ENCODE peak calls at places on chromosome 9, in nine cellular contexts. One of them, this sample, is unnamed. For H3K4me1, the result is how much of the 10 kb centered on the place peaks cover.

GRCh38 chr9:34337404-34337803 is 8.0 kb downstream of the NUDT2 start:
- DNase-seq in ovary: no peak
- DNase-seq in psoas muscle: no peak
- DNase-seq in PC-3: peak
- DNase-seq in right cardiac atrium: no peak
- DNase-seq in cardiac muscle cell: no peak
- DNase-seq in H1: no peak
- DNase-seq in PC-9: no peak
- DNase-seq in astrocyte: no peak
- DNase-seq in this sample: no peak

GRCh38 chr9:1916676-1917075 is 98.5 kb upstream of the SMARCA2 start:
- DNase-seq in ovary: no peak
- DNase-seq in psoas muscle: no peak
- DNase-seq in PC-3: no peak
- DNase-seq in right cardiac atrium: no peak
- DNase-seq in cardiac muscle cell: no peak
- DNase-seq in H1: no peak
- DNase-seq in PC-9: no peak
- DNase-seq in astrocyte: no peak
- DNase-seq in this sample: no peak

GRCh38 chr9:9961487-9961886 is 651.3 kb downstream of the PTPRD start:
- DNase-seq in ovary: no peak
- DNase-seq in psoas muscle: no peak
- DNase-seq in PC-3: no peak
- DNase-seq in right cardiac atrium: no peak
- DNase-seq in cardiac muscle cell: no peak
- DNase-seq in H1: no peak
- DNase-seq in PC-9: no peak
- DNase-seq in astrocyte: no peak
- DNase-seq in this sample: no peak

GRCh38 chr9:133558191-133559126 is 24.0 kb downstream of the ADAMTSL2 start:
- DNase-seq in ovary: no peak
- DNase-seq in psoas muscle: no peak
- DNase-seq in PC-3: peak
- DNase-seq in right cardiac atrium: peak
- DNase-seq in cardiac muscle cell: peak
- DNase-seq in H1: no peak
- DNase-seq in PC-9: no peak
- DNase-seq in astrocyte: peak
- DNase-seq in this sample: no peak

GRCh38 chr9:84404095-84404686 is 63.6 kb upstream of the SLC28A3 start:
- DNase-seq in ovary: no peak
- DNase-seq in psoas muscle: no peak
- DNase-seq in PC-3: peak
- DNase-seq in right cardiac atrium: no peak
- DNase-seq in cardiac muscle cell: peak
- DNase-seq in H1: no peak
- DNase-seq in PC-9: no peak
- DNase-seq in astrocyte: no peak
- DNase-seq in this sample: no peak

GRCh38 chr9:96661711-96662110 is 6.6 kb upstream of the PRXL2C start:
- DNase-seq in ovary: no peak
- DNase-seq in psoas muscle: no peak
- DNase-seq in PC-3: no peak
- DNase-seq in right cardiac atrium: no peak
- DNase-seq in cardiac muscle cell: peak
- DNase-seq in H1: no peak
- DNase-seq in PC-9: no peak
- DNase-seq in astrocyte: peak
- DNase-seq in this sample: no peak

GRCh38 chr9:22105005-22105722 is 96.1 kb upstream of the CDKN2B start:
- DNase-seq in ovary: no peak
- DNase-seq in psoas muscle: no peak
- DNase-seq in PC-3: no peak
- DNase-seq in right cardiac atrium: no peak
- DNase-seq in cardiac muscle cell: no peak
- DNase-seq in H1: no peak
- DNase-seq in PC-9: no peak
- DNase-seq in astrocyte: no peak
- DNase-seq in this sample: no peak

GRCh38 chr9:38179965-38180364 is 110.9 kb upstream of the SHB start:
- DNase-seq in ovary: no peak
- DNase-seq in psoas muscle: no peak
- DNase-seq in PC-3: no peak
- DNase-seq in right cardiac atrium: no peak
- DNase-seq in cardiac muscle cell: no peak
- DNase-seq in H1: no peak
- DNase-seq in PC-9: no peak
- DNase-seq in astrocyte: no peak
- DNase-seq in this sample: no peak

GRCh38 chr9:1766042-1766441 is 249.1 kb upstream of the SMARCA2 start:
- DNase-seq in ovary: no peak
- DNase-seq in psoas muscle: no peak
- DNase-seq in PC-3: no peak
- DNase-seq in right cardiac atrium: no peak
- DNase-seq in cardiac muscle cell: no peak
- DNase-seq in H1: no peak
- DNase-seq in PC-9: no peak
- DNase-seq in astrocyte: no peak
- DNase-seq in this sample: no peak

GRCh38 chr9:5608298-5609254 is 20.3 kb upstream of the RIC1 start:
- DNase-seq in ovary: no peak
- DNase-seq in psoas muscle: no peak
- DNase-seq in PC-3: no peak
- DNase-seq in right cardiac atrium: no peak
- DNase-seq in cardiac muscle cell: no peak
- DNase-seq in H1: no peak
- DNase-seq in PC-9: no peak
- DNase-seq in astrocyte: no peak
- DNase-seq in this sample: no peak

GRCh38 chr9:34430843-34431437 is 27.4 kb downstream of the FAM219A start:
- DNase-seq in ovary: peak
- DNase-seq in psoas muscle: peak
- DNase-seq in PC-3: peak
- DNase-seq in right cardiac atrium: peak
- DNase-seq in cardiac muscle cell: peak
- DNase-seq in H1: peak
- DNase-seq in PC-9: peak
- DNase-seq in astrocyte: peak
- DNase-seq in this sample: peak

GRCh38 chr9:98117984-98118639 is 910 bp downstream of the TRIM14 start:
- DNase-seq in ovary: no peak
- DNase-seq in psoas muscle: no peak
- DNase-seq in PC-3: peak
- DNase-seq in right cardiac atrium: no peak
- DNase-seq in cardiac muscle cell: no peak
- DNase-seq in H1: no peak
- DNase-seq in PC-9: peak
- DNase-seq in astrocyte: no peak
- DNase-seq in this sample: no peak

GRCh38 chr9:81974764-81975163 is 13.8 kb upstream of the SPATA31D1 start:
- DNase-seq in ovary: no peak
- DNase-seq in psoas muscle: no peak
- DNase-seq in PC-3: no peak
- DNase-seq in right cardiac atrium: no peak
- DNase-seq in cardiac muscle cell: no peak
- DNase-seq in H1: no peak
- DNase-seq in PC-9: no peak
- DNase-seq in astrocyte: no peak
- DNase-seq in this sample: no peak

DNA sequence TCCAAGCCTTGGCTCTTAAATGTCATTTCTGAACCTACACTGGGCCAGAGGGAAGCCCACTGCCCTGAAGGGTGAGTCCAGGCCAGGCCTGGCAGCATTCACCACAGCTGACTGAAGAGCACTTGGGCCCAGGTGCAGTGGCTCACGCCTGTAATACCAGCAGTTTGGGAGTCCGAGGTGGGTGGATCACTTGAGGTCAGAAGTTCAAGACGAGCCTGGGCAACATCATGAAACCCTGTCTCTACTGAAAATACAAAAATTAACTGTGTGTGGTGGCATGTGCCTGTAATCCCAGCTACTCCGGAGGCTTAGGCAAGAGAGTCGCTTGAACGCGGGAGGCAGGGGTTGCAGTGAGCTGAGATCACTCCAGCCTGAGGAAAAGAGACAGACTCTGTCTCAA is 5.1 kb downstream of the CCIN start:
- DNase-seq in ovary: no peak
- DNase-seq in psoas muscle: no peak
- DNase-seq in PC-3: no peak
- DNase-seq in right cardiac atrium: no peak
- DNase-seq in cardiac muscle cell: no peak
- DNase-seq in H1: no peak
- DNase-seq in PC-9: no peak
- DNase-seq in astrocyte: no peak
- DNase-seq in this sample: no peak
- H3K27ac ChIP-seq in ovary: no peak
- H3K27ac ChIP-seq in psoas muscle: no peak
- H3K27ac ChIP-seq in PC-3: no peak
- H3K27ac ChIP-seq in right cardiac atrium: no peak
- H3K27ac ChIP-seq in cardiac muscle cell: no peak
- H3K27ac ChIP-seq in H1: no peak
- H3K27ac ChIP-seq in PC-9: no peak
- H3K27ac ChIP-seq in astrocyte: no peak
- H3K27ac ChIP-seq in this sample: no peak

GRCh38 chr9:113579270-113580040 is 115.9 kb downstream of the RGS3 start:
- DNase-seq in ovary: no peak
- DNase-seq in psoas muscle: no peak
- DNase-seq in PC-3: no peak
- DNase-seq in right cardiac atrium: peak
- DNase-seq in cardiac muscle cell: no peak
- DNase-seq in H1: no peak
- DNase-seq in PC-9: peak
- DNase-seq in astrocyte: no peak
- DNase-seq in this sample: no peak

GRCh38 chr9:113577525-113578261 is 114.2 kb downstream of the RGS3 start:
- DNase-seq in ovary: no peak
- DNase-seq in psoas muscle: no peak
- DNase-seq in PC-3: peak
- DNase-seq in right cardiac atrium: peak
- DNase-seq in cardiac muscle cell: no peak
- DNase-seq in H1: no peak
- DNase-seq in PC-9: peak
- DNase-seq in astrocyte: peak
- DNase-seq in this sample: no peak

GRCh38 chr9:113578279-113578865 is 114.8 kb downstream of the RGS3 start:
- DNase-seq in ovary: no peak
- DNase-seq in psoas muscle: no peak
- DNase-seq in PC-3: no peak
- DNase-seq in right cardiac atrium: peak
- DNase-seq in cardiac muscle cell: no peak
- DNase-seq in H1: no peak
- DNase-seq in PC-9: no peak
- DNase-seq in astrocyte: peak
- DNase-seq in this sample: no peak

GRCh38 chr9:113580041-113580953 is 116.8 kb downstream of the RGS3 start:
- DNase-seq in ovary: no peak
- DNase-seq in psoas muscle: peak
- DNase-seq in PC-3: peak
- DNase-seq in right cardiac atrium: peak
- DNase-seq in cardiac muscle cell: no peak
- DNase-seq in H1: no peak
- DNase-seq in PC-9: peak
- DNase-seq in astrocyte: no peak
- DNase-seq in this sample: no peak

DNA sequence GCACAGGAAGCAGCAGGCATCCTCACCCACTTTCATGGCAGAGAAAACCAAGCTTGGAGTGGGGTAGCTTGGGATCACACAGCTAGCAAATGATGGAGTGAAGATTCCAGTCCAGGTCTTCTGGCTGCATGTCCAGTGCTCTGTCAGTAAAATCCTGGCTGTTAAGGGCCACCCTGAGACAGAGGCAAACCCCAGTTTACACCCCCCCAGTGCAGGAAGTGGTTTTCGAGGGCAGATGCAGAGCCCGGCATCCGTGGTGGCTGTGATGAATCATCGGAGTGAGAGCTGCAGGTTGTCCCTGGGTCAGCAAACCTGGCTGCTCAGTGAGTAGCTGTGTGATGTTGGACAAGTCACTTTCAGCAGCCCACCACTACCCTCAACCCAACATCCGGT is 115.3 kb downstream of the RGS3 start:
- DNase-seq in ovary: no peak
- DNase-seq in psoas muscle: no peak
- DNase-seq in PC-3: peak
- DNase-seq in right cardiac atrium: no peak
- DNase-seq in cardiac muscle cell: no peak
- DNase-seq in H1: no peak
- DNase-seq in PC-9: peak
- DNase-seq in astrocyte: peak
- DNase-seq in this sample: no peak
- H3K4me1 ChIP-seq in ovary: under half
- H3K4me1 ChIP-seq in psoas muscle: half or more
- H3K4me1 ChIP-seq in PC-3: half or more
- H3K4me1 ChIP-seq in right cardiac atrium: under half
- H3K4me1 ChIP-seq in cardiac muscle cell: under half
- H3K4me1 ChIP-seq in H1: under half
- H3K4me1 ChIP-seq in PC-9: half or more
- H3K4me1 ChIP-seq in astrocyte: half or more
- H3K4me1 ChIP-seq in this sample: under half

DNA sequence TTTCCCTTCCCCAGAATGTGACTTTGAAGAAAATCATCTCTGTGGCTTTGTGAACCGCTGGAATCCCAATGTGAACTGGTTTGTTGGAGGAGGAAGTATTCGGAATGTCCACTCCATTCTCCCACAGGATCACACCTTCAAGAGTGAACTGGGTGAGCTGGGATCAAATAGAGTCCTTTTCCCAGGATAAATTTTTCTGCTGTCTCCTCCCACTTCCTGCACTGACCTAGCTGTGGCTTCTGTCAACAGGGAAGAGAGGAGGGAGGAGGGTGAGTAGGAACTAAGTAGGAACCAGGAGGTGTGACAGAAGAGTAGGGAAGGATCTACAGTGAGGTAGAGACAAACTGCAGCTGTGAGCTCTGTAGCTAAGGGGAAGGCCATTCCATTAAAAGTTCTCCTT is 69.3 kb downstream of the MAMDC2 start:
- DNase-seq in ovary: no peak
- DNase-seq in psoas muscle: no peak
- DNase-seq in PC-3: peak
- DNase-seq in right cardiac atrium: no peak
- DNase-seq in cardiac muscle cell: no peak
- DNase-seq in H1: no peak
- DNase-seq in PC-9: no peak
- DNase-seq in astrocyte: peak
- DNase-seq in this sample: no peak
- H3K27ac ChIP-seq in ovary: no peak
- H3K27ac ChIP-seq in psoas muscle: no peak
- H3K27ac ChIP-seq in PC-3: no peak
- H3K27ac ChIP-seq in right cardiac atrium: no peak
- H3K27ac ChIP-seq in cardiac muscle cell: no peak
- H3K27ac ChIP-seq in H1: no peak
- H3K27ac ChIP-seq in PC-9: no peak
- H3K27ac ChIP-seq in astrocyte: no peak
- H3K27ac ChIP-seq in this sample: no peak

DNA sequence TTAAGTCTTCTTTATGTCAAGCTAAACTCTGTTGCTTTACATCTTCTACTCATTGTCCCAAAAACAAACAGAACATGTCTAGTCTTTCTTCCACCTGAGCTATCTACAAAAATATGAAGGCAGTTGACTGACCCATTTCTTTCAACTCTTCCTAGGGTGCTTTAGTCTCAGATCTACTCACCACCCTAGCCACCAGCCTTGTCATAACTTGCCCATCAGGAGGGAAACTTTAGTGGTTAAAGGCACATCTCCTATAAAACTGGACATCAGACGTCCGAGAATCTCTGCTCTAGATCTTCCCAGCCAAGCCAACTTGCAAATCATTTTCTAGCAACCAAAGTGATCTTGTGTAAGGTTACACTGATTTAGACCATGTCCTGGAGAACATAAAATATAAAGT is 205.0 kb downstream of the ACTL7B start:
- DNase-seq in ovary: no peak
- DNase-seq in psoas muscle: no peak
- DNase-seq in PC-3: no peak
- DNase-seq in right cardiac atrium: no peak
- DNase-seq in cardiac muscle cell: no peak
- DNase-seq in H1: no peak
- DNase-seq in PC-9: no peak
- DNase-seq in astrocyte: no peak
- DNase-seq in this sample: no peak
- H3K4me1 ChIP-seq in ovary: under half
- H3K4me1 ChIP-seq in psoas muscle: under half
- H3K4me1 ChIP-seq in PC-3: under half
- H3K4me1 ChIP-seq in right cardiac atrium: under half
- H3K4me1 ChIP-seq in cardiac muscle cell: under half
- H3K4me1 ChIP-seq in H1: under half
- H3K4me1 ChIP-seq in PC-9: under half
- H3K4me1 ChIP-seq in astrocyte: under half
- H3K4me1 ChIP-seq in this sample: under half

This sample was measured in iPS DF 6.9.